ENCODE peak calls at places on chromosomes 3 and 15, in five cellular contexts. One of them, this sample, is unnamed. For H3K4me1 and H3K9me3, the result is how much of the 10 kb centered on the place peaks cover.

GRCh38 chr3:48042071-48042760 is 26.0 kb upstream of the MAP4 start:
- DNase-seq in effector memory CD4-positive, alpha-beta T cell: no peak
- DNase-seq in MM.1S: peak
- DNase-seq in adrenal gland: no peak
- DNase-seq in ascending aorta: no peak
- DNase-seq in this sample: no peak

GRCh38 chr15:92393994-92394326 is 279 bp downstream of the ST8SIA2 start:
- DNase-seq in effector memory CD4-positive, alpha-beta T cell: no peak
- DNase-seq in MM.1S: no peak
- DNase-seq in adrenal gland: peak
- DNase-seq in ascending aorta: no peak
- DNase-seq in this sample: no peak

GRCh38 chr3:22117751-22118346 is 366.8 kb upstream of the ZNF385D start:
- DNase-seq in effector memory CD4-positive, alpha-beta T cell: no peak
- DNase-seq in MM.1S: peak
- DNase-seq in adrenal gland: no peak
- DNase-seq in ascending aorta: no peak
- DNase-seq in this sample: no peak

GRCh38 chr15:75347222-75348033 is 589 bp downstream of the NEIL1 start:
- DNase-seq in effector memory CD4-positive, alpha-beta T cell: peak
- DNase-seq in MM.1S: peak
- DNase-seq in adrenal gland: peak
- DNase-seq in ascending aorta: peak
- DNase-seq in this sample: peak

GRCh38 chr15:90381515-90381914 is 6.5 kb upstream of the IQGAP1 start:
- DNase-seq in effector memory CD4-positive, alpha-beta T cell: no peak
- DNase-seq in MM.1S: no peak
- DNase-seq in adrenal gland: no peak
- DNase-seq in ascending aorta: no peak
- DNase-seq in this sample: no peak

GRCh38 chr15:70830615-70831014 is 23.3 kb downstream of the LARP6 start:
- DNase-seq in effector memory CD4-positive, alpha-beta T cell: no peak
- DNase-seq in MM.1S: no peak
- DNase-seq in adrenal gland: no peak
- DNase-seq in ascending aorta: no peak
- DNase-seq in this sample: no peak

GRCh38 chr3:57597973-57598351 is 818 bp upstream of the ARF4 start:
- DNase-seq in effector memory CD4-positive, alpha-beta T cell: no peak
- DNase-seq in MM.1S: no peak
- DNase-seq in adrenal gland: no peak
- DNase-seq in ascending aorta: no peak
- DNase-seq in this sample: no peak

GRCh38 chr3:122921791-122922651 is 105.5 kb downstream of the SEMA5B start:
- DNase-seq in effector memory CD4-positive, alpha-beta T cell: no peak
- DNase-seq in MM.1S: peak
- DNase-seq in adrenal gland: no peak
- DNase-seq in ascending aorta: peak
- DNase-seq in this sample: no peak

GRCh38 chr15:52284164-52284563 is 11.4 kb downstream of the MYO5C start:
- DNase-seq in effector memory CD4-positive, alpha-beta T cell: no peak
- DNase-seq in MM.1S: no peak
- DNase-seq in adrenal gland: no peak
- DNase-seq in ascending aorta: no peak
- DNase-seq in this sample: no peak

GRCh38 chr15:76664411-76664810 is 240.7 kb downstream of the SCAPER start:
- DNase-seq in effector memory CD4-positive, alpha-beta T cell: no peak
- DNase-seq in MM.1S: no peak
- DNase-seq in adrenal gland: no peak
- DNase-seq in ascending aorta: no peak
- DNase-seq in this sample: no peak

GRCh38 chr15:39748276-39748675 is 34.4 kb downstream of the FSIP1 start:
- DNase-seq in effector memory CD4-positive, alpha-beta T cell: no peak
- DNase-seq in MM.1S: no peak
- DNase-seq in adrenal gland: no peak
- DNase-seq in ascending aorta: no peak
- DNase-seq in this sample: no peak

GRCh38 chr15:95668201-95668600 is 662.3 kb upstream of the NR2F2 start:
- DNase-seq in effector memory CD4-positive, alpha-beta T cell: no peak
- DNase-seq in MM.1S: no peak
- DNase-seq in adrenal gland: no peak
- DNase-seq in ascending aorta: no peak
- DNase-seq in this sample: no peak
- H3K4me1 ChIP-seq in effector memory CD4-positive, alpha-beta T cell: under half
- H3K4me1 ChIP-seq in MM.1S: under half
- H3K4me1 ChIP-seq in adrenal gland: under half
- H3K4me1 ChIP-seq in ascending aorta: under half
- H3K4me1 ChIP-seq in this sample: under half

DNA sequence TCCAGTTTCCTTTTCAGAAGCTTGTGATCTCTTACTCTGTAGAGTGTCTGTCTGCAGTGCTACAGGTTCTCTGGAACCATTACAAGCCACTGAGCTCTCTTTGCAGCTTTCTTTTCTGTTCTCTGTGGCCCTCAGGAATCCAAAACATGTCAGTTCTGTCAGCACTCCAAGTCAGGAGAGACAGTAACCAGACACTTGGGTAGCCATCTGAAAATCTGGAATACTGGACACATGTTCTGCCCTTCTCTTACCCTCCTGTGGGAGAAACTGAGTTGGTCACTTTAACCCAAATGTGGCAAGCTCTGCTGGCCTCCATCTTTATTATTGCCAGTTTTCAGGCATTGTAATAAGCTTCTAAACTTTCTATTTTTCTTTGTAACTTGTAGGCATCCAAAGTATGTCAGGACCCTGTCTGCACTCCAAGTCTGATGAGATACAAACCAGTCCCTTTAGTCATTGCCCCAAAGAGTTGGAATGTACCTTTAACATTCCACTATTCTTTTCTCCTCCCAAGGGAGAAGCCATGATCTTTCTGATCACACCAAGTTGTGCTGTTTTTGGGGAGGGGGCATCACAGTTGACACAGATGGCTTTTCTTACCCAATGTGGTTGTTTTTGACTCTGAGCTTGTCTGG is 183.7 kb downstream of the DPH6 start:
- DNase-seq in effector memory CD4-positive, alpha-beta T cell: no peak
- DNase-seq in MM.1S: no peak
- DNase-seq in adrenal gland: no peak
- DNase-seq in ascending aorta: no peak
- DNase-seq in this sample: no peak
- H3K9me3 ChIP-seq in effector memory CD4-positive, alpha-beta T cell: under half
- H3K9me3 ChIP-seq in MM.1S: under half
- H3K9me3 ChIP-seq in adrenal gland: under half
- H3K9me3 ChIP-seq in ascending aorta: under half
- H3K9me3 ChIP-seq in this sample: half or more

GRCh38 chr3:126288314-126288713 is 68.9 kb downstream of the KLF15 start:
- DNase-seq in effector memory CD4-positive, alpha-beta T cell: no peak
- DNase-seq in MM.1S: no peak
- DNase-seq in adrenal gland: peak
- DNase-seq in ascending aorta: peak
- DNase-seq in this sample: peak
- H3K4me3 ChIP-seq in effector memory CD4-positive, alpha-beta T cell: no peak
- H3K4me3 ChIP-seq in MM.1S: no peak
- H3K4me3 ChIP-seq in adrenal gland: no peak
- H3K4me3 ChIP-seq in ascending aorta: peak
- H3K4me3 ChIP-seq in this sample: peak

DNA sequence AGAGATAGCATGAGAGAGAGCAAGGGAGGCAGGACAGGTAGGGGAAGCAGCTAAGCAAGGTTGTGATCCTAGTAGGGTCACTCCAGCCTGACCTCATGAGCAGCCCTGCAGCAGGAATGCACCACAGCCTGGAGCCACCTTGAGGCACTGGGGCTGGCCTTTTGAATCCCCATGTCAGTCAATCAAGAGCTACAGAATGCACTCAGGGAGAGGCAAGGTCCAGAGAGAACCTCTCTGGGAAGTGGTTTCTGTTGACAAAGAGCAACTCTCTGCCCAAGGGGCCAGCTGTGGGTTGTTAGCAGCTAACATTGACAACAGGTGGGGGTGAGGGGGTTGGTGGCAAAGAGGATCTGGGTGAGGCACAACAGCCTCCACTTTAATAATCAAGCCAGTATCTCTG is 54.6 kb downstream of the TRANK1 start:
- DNase-seq in effector memory CD4-positive, alpha-beta T cell: no peak
- DNase-seq in MM.1S: no peak
- DNase-seq in adrenal gland: no peak
- DNase-seq in ascending aorta: no peak
- DNase-seq in this sample: no peak
- H3K4me1 ChIP-seq in effector memory CD4-positive, alpha-beta T cell: under half
- H3K4me1 ChIP-seq in MM.1S: under half
- H3K4me1 ChIP-seq in adrenal gland: under half
- H3K4me1 ChIP-seq in ascending aorta: under half
- H3K4me1 ChIP-seq in this sample: under half

DNA sequence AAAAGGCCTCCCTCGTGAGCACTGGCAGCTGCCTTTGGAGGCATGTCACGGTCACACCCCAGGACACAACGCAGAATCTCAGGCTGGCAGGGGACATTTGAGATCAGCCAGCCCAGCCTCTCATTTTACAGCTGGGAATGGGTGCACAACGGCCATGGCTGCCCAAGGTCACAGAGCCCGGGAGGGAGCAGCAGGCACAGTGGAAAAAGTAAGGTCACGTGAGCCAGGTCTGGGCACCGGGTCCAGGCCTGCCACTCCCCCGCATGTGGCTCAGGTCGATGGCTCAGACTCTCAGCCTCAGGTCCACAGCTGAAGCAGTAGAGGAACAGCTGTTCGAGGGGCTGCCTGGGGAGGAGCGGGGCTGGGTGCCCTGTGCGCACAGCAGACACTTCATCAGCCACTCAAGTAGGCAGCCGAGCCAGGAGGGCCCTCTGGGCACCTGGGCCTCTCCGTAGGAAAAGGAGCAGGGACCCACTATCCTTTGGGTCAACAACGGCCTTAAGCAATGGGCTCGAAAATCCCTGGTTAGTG is 260.6 kb downstream of the GOLGA6L6 start:
- DNase-seq in effector memory CD4-positive, alpha-beta T cell: no peak
- DNase-seq in MM.1S: no peak
- DNase-seq in adrenal gland: no peak
- DNase-seq in ascending aorta: no peak
- DNase-seq in this sample: no peak
- H3K9me3 ChIP-seq in effector memory CD4-positive, alpha-beta T cell: under half
- H3K9me3 ChIP-seq in MM.1S: under half
- H3K9me3 ChIP-seq in adrenal gland: under half
- H3K9me3 ChIP-seq in ascending aorta: under half
- H3K9me3 ChIP-seq in this sample: half or more

GRCh38 chr15:31526916-31527690 is 200.5 kb downstream of the KLF13 start:
- DNase-seq in effector memory CD4-positive, alpha-beta T cell: no peak
- DNase-seq in MM.1S: no peak
- DNase-seq in adrenal gland: no peak
- DNase-seq in ascending aorta: no peak
- DNase-seq in this sample: no peak
- H3K4me3 ChIP-seq in effector memory CD4-positive, alpha-beta T cell: no peak
- H3K4me3 ChIP-seq in MM.1S: no peak
- H3K4me3 ChIP-seq in adrenal gland: no peak
- H3K4me3 ChIP-seq in ascending aorta: no peak
- H3K4me3 ChIP-seq in this sample: peak

GRCh38 chr3:197736491-197737318 is at the start of gene RUBCN:
- DNase-seq in effector memory CD4-positive, alpha-beta T cell: peak
- DNase-seq in MM.1S: peak
- DNase-seq in adrenal gland: peak
- DNase-seq in ascending aorta: peak
- DNase-seq in this sample: peak
- H3K4me1 ChIP-seq in effector memory CD4-positive, alpha-beta T cell: under half
- H3K4me1 ChIP-seq in MM.1S: under half
- H3K4me1 ChIP-seq in adrenal gland: under half
- H3K4me1 ChIP-seq in ascending aorta: under half
- H3K4me1 ChIP-seq in this sample: under half

GRCh38 chr15:25089577-25089976 is 134.8 kb downstream of the SNRPN start:
- DNase-seq in effector memory CD4-positive, alpha-beta T cell: no peak
- DNase-seq in MM.1S: no peak
- DNase-seq in adrenal gland: peak
- DNase-seq in ascending aorta: no peak
- DNase-seq in this sample: no peak
- H3K9me3 ChIP-seq in effector memory CD4-positive, alpha-beta T cell: half or more
- H3K9me3 ChIP-seq in MM.1S: under half
- H3K9me3 ChIP-seq in adrenal gland: under half
- H3K9me3 ChIP-seq in ascending aorta: under half
- H3K9me3 ChIP-seq in this sample: half or more

GRCh38 chr3:8768364-8769087 is 887 bp downstream of the OXTR start:
- DNase-seq in effector memory CD4-positive, alpha-beta T cell: no peak
- DNase-seq in MM.1S: no peak
- DNase-seq in adrenal gland: peak
- DNase-seq in ascending aorta: peak
- DNase-seq in this sample: no peak
- H3K4me3 ChIP-seq in effector memory CD4-positive, alpha-beta T cell: no peak
- H3K4me3 ChIP-seq in MM.1S: peak
- H3K4me3 ChIP-seq in adrenal gland: no peak
- H3K4me3 ChIP-seq in ascending aorta: peak
- H3K4me3 ChIP-seq in this sample: peak

DNA sequence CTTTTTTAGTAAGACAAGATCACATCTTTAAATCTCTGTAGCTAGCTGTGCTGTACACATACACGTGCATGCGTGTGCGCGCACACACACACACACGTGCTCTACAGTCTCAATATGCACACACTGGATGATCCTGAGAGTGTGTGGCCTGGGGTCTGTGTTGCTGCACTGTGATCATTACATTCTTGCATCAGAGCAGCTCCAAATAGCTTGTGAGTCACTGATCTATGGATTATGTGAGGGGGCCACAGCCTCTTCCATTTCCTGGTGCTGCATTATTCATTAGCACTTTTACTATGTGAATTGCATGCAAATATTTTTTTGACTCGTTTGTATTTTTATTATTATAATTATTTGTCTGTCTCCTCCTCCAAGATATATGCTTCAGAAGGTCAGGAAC is 34.6 kb downstream of the MCTP2 start:
- DNase-seq in effector memory CD4-positive, alpha-beta T cell: no peak
- DNase-seq in MM.1S: no peak
- DNase-seq in adrenal gland: no peak
- DNase-seq in ascending aorta: no peak
- DNase-seq in this sample: no peak
- H3K4me1 ChIP-seq in effector memory CD4-positive, alpha-beta T cell: under half
- H3K4me1 ChIP-seq in MM.1S: under half
- H3K4me1 ChIP-seq in adrenal gland: under half
- H3K4me1 ChIP-seq in ascending aorta: under half
- H3K4me1 ChIP-seq in this sample: under half